ENCODE peak calls at places on chromosome 5, in six cellular contexts. J, L, Z, K, E and G are unnamed samples.
A peak's percentile ranks its signal among the peaks of the same experiment; 100 is the strongest.

GRCh38 chr5:92674322-92674721 is 906.7 kb downstream of the NR2F1-AS1 start:
- DNase-seq in J (no peak), L (no peak), Z (no peak), K (no peak), E (no peak), G (peak; percentile 2)

GRCh38 chr5:128062172-128062746 is 21.3 kb upstream of the SLC12A2 start:
- DNase-seq in J (no peak), L (no peak), Z (no peak), K (no peak), E (no peak), G (no peak)

GRCh38 chr5:37165761-37166160 is 83.4 kb downstream of the CPLANE1 start:
- DNase-seq in J (no peak), L (no peak), Z (no peak), K (no peak), E (no peak), G (no peak)

GRCh38 chr5:110150199-110150598 is 460.5 kb downstream of the MAN2A1 start:
- DNase-seq in J (no peak), L (no peak), Z (no peak), K (no peak), E (no peak), G (no peak)

GRCh38 chr5:82147860-82148573 is 130.1 kb downstream of the RPS23 start:
- DNase-seq in J (no peak), L (no peak), Z (no peak), K (no peak), E (no peak), G (no peak)

GRCh38 chr5:149682532-149683076 is 47.5 kb upstream of the PPARGC1B start:
- DNase-seq in J (no peak), L (no peak), Z (no peak), K (no peak), E (no peak), G (no peak)

GRCh38 chr5:180294913-180295555 is 3.2 kb upstream of the MAPK9 start:
- DNase-seq in J (no peak), L (no peak), Z (peak; percentile 32), K (no peak), E (no peak), G (peak; percentile 53)

GRCh38 chr5:65981548-65981947 is 55.2 kb downstream of the ERBIN start:
- DNase-seq in J (no peak), L (no peak), Z (no peak), K (no peak), E (no peak), G (peak; percentile 30)

GRCh38 chr5:94615843-94616242 is 2.6 kb downstream of the KIAA0825 start:
- DNase-seq in J (no peak), L (no peak), Z (no peak), K (no peak), E (no peak), G (no peak)

GRCh38 chr5:127865273-127865672 is 162.1 kb downstream of the CCDC192 start:
- DNase-seq in J (no peak), L (no peak), Z (no peak), K (no peak), E (no peak), G (peak; percentile 44)

GRCh38 chr5:44603496-44604272 is 205.1 kb upstream of the MRPS30 start:
- DNase-seq in J (peak; percentile 60), L (no peak), Z (peak; percentile 5), K (peak; percentile 75), E (no peak), G (peak; percentile 62)

GRCh38 chr5:158660726-158661125 is 439.0 kb downstream of the EBF1 start:
- DNase-seq in J (no peak), L (no peak), Z (no peak), K (no peak), E (no peak), G (no peak)

GRCh38 chr5:71586052-71586940 is 844 bp upstream of the MCCC2 start:
- DNase-seq in J (no peak), L (peak; percentile 23), Z (peak; percentile 85), K (no peak), E (peak; percentile 98), G (peak; percentile 63)

GRCh38 chr5:59758566-59758965 is 135.0 kb downstream of the PDE4D start:
- DNase-seq in J (no peak), L (no peak), Z (no peak), K (no peak), E (no peak), G (no peak)

GRCh38 chr5:73229271-73229670 is 56.3 kb downstream of the TMEM174 start:
- DNase-seq in J (no peak), L (no peak), Z (no peak), K (no peak), E (no peak), G (no peak)

GRCh38 chr5:18334949-18335348 is 700.7 kb downstream of the TAF11L14 start:
- DNase-seq in J (no peak), L (no peak), Z (no peak), K (no peak), E (no peak), G (no peak)

GRCh38 chr5:18325431-18325830 is 691.2 kb downstream of the TAF11L14 start:
- DNase-seq in J (no peak), L (no peak), Z (no peak), K (no peak), E (no peak), G (no peak)

GRCh38 chr5:18333841-18334240 is 699.6 kb downstream of the TAF11L14 start:
- DNase-seq in J (no peak), L (no peak), Z (no peak), K (no peak), E (no peak), G (no peak)

GRCh38 chr5:18329346-18329745 is 695.1 kb downstream of the TAF11L14 start:
- DNase-seq in J (no peak), L (no peak), Z (no peak), K (no peak), E (no peak), G (peak; percentile 9)
- TF ChIP-seq CREB1 in J (no peak), L (no peak), Z (no peak), K (no peak), E (no peak), G (no peak)

GRCh38 chr5:113487779-113488644 is at the start of gene MCC:
- DNase-seq in J (peak; percentile 89), L (no peak), Z (no peak), K (peak; percentile 92), E (peak; percentile 53), G (peak; percentile 89)
- TF ChIP-seq CREB1 in J (no peak), L (no peak), Z (no peak), K (peak; percentile 59), E (no peak), G (peak; percentile 35)

DNA sequence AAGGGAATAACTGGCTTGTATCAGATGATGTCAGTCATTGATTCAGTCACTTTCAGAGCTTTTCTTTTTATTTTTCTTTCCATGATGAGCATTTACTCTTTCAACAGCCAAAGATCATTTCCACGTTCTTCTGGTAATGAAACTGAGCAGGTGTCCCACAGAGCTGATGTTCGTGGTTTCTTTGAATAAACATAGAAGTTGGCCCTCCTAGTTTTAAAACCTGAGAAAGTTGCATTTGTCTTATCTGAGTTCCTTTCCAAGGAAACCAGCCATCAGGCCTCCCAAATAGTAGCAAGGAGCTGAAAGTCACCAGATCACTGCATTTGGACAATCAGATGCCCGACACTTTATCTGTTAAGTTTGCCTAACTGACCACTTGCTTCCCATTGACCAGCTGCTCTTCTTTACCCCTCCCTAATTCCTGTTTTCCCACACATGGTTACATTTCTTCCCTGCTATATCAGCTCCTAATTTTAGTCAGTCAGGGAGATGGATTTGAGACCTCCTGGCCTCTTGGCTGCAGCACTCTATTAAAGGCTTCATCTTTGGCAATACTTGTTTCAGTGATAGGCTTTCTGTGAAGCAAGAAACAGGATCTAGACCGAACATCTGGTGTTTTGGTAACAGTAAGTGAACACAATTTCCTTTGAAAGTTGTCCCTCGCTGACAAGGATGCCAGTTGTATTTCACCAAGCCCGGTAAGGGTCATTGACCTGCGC is 420.8 kb downstream of the CHSY3 start:
- DNase-seq in J (no peak), L (no peak), Z (no peak), K (no peak), E (no peak), G (no peak)
- TF ChIP-seq CREB1 in J (no peak), L (no peak), Z (no peak), K (no peak), E (no peak), G (no peak)

GRCh38 chr5:54292866-54293265 is 17.5 kb downstream of the ARL15 start:
- DNase-seq in J (no peak), L (no peak), Z (no peak), K (no peak), E (no peak), G (no peak)

GRCh38 chr5:54298947-54299346 is 11.4 kb downstream of the ARL15 start:
- DNase-seq in J (no peak), L (no peak), Z (no peak), K (no peak), E (no peak), G (no peak)

GRCh38 chr5:54296386-54296785 is 14.0 kb downstream of the ARL15 start:
- DNase-seq in J (no peak), L (no peak), Z (no peak), K (no peak), E (no peak), G (no peak)

GRCh38 chr5:54294097-54294667 is 16.2 kb downstream of the ARL15 start:
- DNase-seq in J (no peak), L (no peak), Z (peak; percentile 48), K (no peak), E (no peak), G (no peak)

GRCh38 chr5:54295658-54296276 is 14.6 kb downstream of the ARL15 start:
- DNase-seq in J (no peak), L (no peak), Z (no peak), K (no peak), E (no peak), G (peak; percentile 33)
- TF ChIP-seq CREB1 in J (no peak), L (no peak), Z (no peak), K (no peak), E (no peak), G (no peak)

GRCh38 chr5:95715799-95716461 is 15.2 kb upstream of the RHOBTB3 start:
- DNase-seq in J (no peak), L (no peak), Z (no peak), K (no peak), E (no peak), G (no peak)
- TF ChIP-seq CREB1 in J (no peak), L (no peak), Z (no peak), K (no peak), E (no peak), G (no peak)

DNA sequence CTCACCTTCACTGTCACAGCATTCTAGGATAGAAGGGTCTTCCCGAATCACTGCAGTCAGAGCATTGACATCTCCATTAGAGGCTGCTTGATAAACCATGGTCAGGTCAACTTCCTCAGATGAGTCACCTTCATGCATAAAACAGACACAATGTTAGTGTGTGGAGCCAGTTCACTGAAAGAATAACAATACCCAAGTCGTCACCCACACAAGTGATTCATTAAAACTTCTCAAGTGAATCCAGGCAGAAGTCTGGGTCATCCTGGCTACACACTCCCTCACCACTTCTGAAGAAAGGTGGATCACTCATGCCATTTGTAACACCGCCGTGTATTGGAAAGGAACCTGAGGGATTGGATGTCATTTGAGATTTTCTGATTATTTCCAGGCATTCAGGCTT is 49.6 kb downstream of the ANKRD55 start:
- DNase-seq in J (no peak), L (no peak), Z (no peak), K (no peak), E (peak; percentile 36), G (no peak)
- TF ChIP-seq CREB1 in J (no peak), L (no peak), Z (no peak), K (no peak), E (no peak), G (no peak)